ENCODE peak calls at places on chromosome 16, in eight cellular contexts. S is pons; R is nephron progenitor cell; T is activated T-cell treated with anti-CD3 and anti-CD28 coated beads, Interleukin-2, amount 50 U/mL, for 72 hours; D is frontal cortex; E is AML-193; Q is lower lobe of right lung; J is posterior vena cava. Y is an unnamed sample.

GRCh38 chr16:52368899-52369298 is 178.0 kb downstream of the TOX3 start:
- DNase-seq in R (no peak), S (no peak), E (no peak), Q (no peak), J (no peak), D (no peak), T (no peak), Y (no peak)

GRCh38 chr16:31010943-31011342 is 505 bp upstream of the STX1B start:
- DNase-seq in S (no peak), Q (no peak), D (no peak), J (no peak), E (no peak), T (no peak), R (no peak), Y (no peak)

GRCh38 chr16:85055503-85056210 is 28.1 kb downstream of the KIAA0513 start:
- DNase-seq in D (no peak), T (peak), Q (peak), R (no peak), E (peak), S (peak), J (peak), Y (peak)

GRCh38 chr16:46896314-46896968 is 12.3 kb downstream of the GPT2 start:
- DNase-seq in J (no peak), D (no peak), T (no peak), E (no peak), S (no peak), R (peak), Q (no peak), Y (no peak)

GRCh38 chr16:86430814-86431213 is 79.5 kb upstream of the FOXF1 start:
- DNase-seq in Q (no peak), R (no peak), S (no peak), J (no peak), D (no peak), T (no peak), E (no peak), Y (no peak)

GRCh38 chr16:138049-138417 is 440 bp downstream of the NPRL3 start:
- DNase-seq in R (peak), D (peak), E (no peak), S (no peak), J (peak), T (peak), Q (no peak), Y (no peak)

GRCh38 chr16:46607529-46607928 is 13.7 kb downstream of the SHCBP1 start:
- DNase-seq in J (no peak), T (no peak), R (no peak), D (no peak), Q (no peak), S (peak), E (peak), Y (peak)

GRCh38 chr16:11448796-11449416 is 103.6 kb downstream of the RMI2 start:
- DNase-seq in Q (no peak), T (no peak), D (no peak), E (no peak), R (no peak), S (no peak), J (no peak), Y (no peak)

GRCh38 chr16:67844441-67844840 is 2.3 kb upstream of the NUTF2 start:
- DNase-seq in E (no peak), T (no peak), Q (no peak), D (no peak), S (no peak), J (no peak), R (no peak), Y (no peak)

GRCh38 chr16:23694707-23695373 is 16.2 kb downstream of the PLK1 start:
- DNase-seq in D (no peak), R (peak), J (no peak), E (no peak), Q (no peak), S (no peak), T (no peak), Y (no peak)

GRCh38 chr16:57620316-57621231 is 7.9 kb upstream of the ADGRG1 start:
- DNase-seq in R (no peak), D (no peak), E (no peak), S (no peak), J (peak), Q (peak), T (no peak), Y (no peak)

GRCh38 chr16:53123753-53124152 is 69.0 kb downstream of the CHD9 start:
- DNase-seq in D (no peak), J (no peak), T (no peak), Q (no peak), S (no peak), E (no peak), R (no peak), Y (no peak)

GRCh38 chr16:2331932-2332267 is 8.6 kb downstream of the ABCA3 start:
- DNase-seq in Q (peak), D (no peak), R (no peak), J (no peak), E (no peak), T (no peak), S (no peak), Y (no peak)

GRCh38 chr16:10950393-10950792 is 6.0 kb downstream of the CLEC16A start:
- DNase-seq in D (no peak), J (no peak), T (no peak), R (no peak), S (no peak), Q (no peak), E (no peak), Y (no peak)

GRCh38 chr16:52528393-52529080 is 18.4 kb downstream of the TOX3 start:
- DNase-seq in D (no peak), Q (peak), T (no peak), J (no peak), R (no peak), S (no peak), E (no peak), Y (no peak)

GRCh38 chr16:49652441-49653175 is 203.3 kb downstream of the ZNF423 start:
- DNase-seq in D (no peak), E (no peak), S (peak), R (no peak), T (no peak), J (peak), Q (peak), Y (no peak)

GRCh38 chr16:53991181-53992056 is 287.5 kb downstream of the FTO start:
- DNase-seq in E (peak), R (peak), D (no peak), S (peak), J (no peak), T (no peak), Q (peak), Y (no peak)

GRCh38 chr16:62038646-62039045 is 2.4 kb upstream of the CDH8 start:
- DNase-seq in T (no peak), Q (no peak), J (no peak), D (no peak), R (no peak), S (no peak), E (no peak), Y (no peak)

GRCh38 chr16:55502801-55503366 is 6.0 kb upstream of the LPCAT2 start:
- DNase-seq in S (peak), D (peak), R (peak), Q (peak), J (peak), T (no peak), E (no peak), Y (peak)

GRCh38 chr16:11535494-11535893 is 51.2 kb downstream of the LITAF start:
- DNase-seq in E (no peak), T (no peak), D (no peak), Q (no peak), S (no peak), R (no peak), J (peak), Y (no peak)

GRCh38 chr16:67663151-67663876 is 2.6 kb downstream of the PARD6A start:
- DNase-seq in S (no peak), T (peak), D (no peak), R (no peak), E (peak), Q (no peak), J (no peak), Y (no peak)

GRCh38 chr16:12157510-12158093 is 181.1 kb downstream of the SNX29 start:
- DNase-seq in J (peak), R (no peak), T (no peak), D (no peak), E (no peak), S (no peak), Q (no peak), Y (no peak)

GRCh38 chr16:51951668-51952298 is 595.2 kb downstream of the TOX3 start:
- DNase-seq in J (no peak), E (no peak), R (peak), D (no peak), T (no peak), S (no peak), Q (no peak), Y (no peak)

GRCh38 chr16:17261197-17261858 is 209.4 kb downstream of the XYLT1 start:
- DNase-seq in E (no peak), S (no peak), Q (no peak), D (no peak), T (peak), J (no peak), R (no peak), Y (no peak)

GRCh38 chr16:70752381-70752780 is 48.6 kb downstream of the VAC14 start:
- DNase-seq in R (no peak), D (no peak), E (no peak), Q (no peak), S (no peak), T (no peak), J (peak), Y (no peak)